ENCODE peak calls at places on chromosomes 12 and 14, in ten cellular contexts. I, N, O, D, T, R, S, Q, Y and F are unnamed samples.

GRCh38 chr12:85188609-85189008 is 91.4 kb upstream of the ALX1 start:
- DNase-seq in I (no peak), N (no peak), O (no peak), D (no peak), T (no peak), R (no peak), S (no peak), Q (no peak), Y (no peak), F (no peak)

GRCh38 chr12:70227911-70228310 is 15.3 kb upstream of the CNOT2 start:
- DNase-seq in I (no peak), N (peak), O (no peak), D (no peak), T (no peak), R (no peak), S (no peak), Q (no peak), Y (no peak), F (no peak)

GRCh38 chr12:52518574-52519469 is 1.4 kb downstream of the KRT5 start:
- DNase-seq in I (no peak), N (no peak), O (no peak), D (no peak), T (no peak), R (no peak), S (no peak), Q (no peak), Y (no peak), F (no peak)

GRCh38 chr12:67545298-67545697 is 103.2 kb upstream of the DYRK2 start:
- DNase-seq in I (no peak), N (no peak), O (no peak), D (no peak), T (no peak), R (no peak), S (no peak), Q (no peak), Y (no peak), F (no peak)

GRCh38 chr14:22598099-22598895 is at the start of gene ABHD4:
- DNase-seq in I (peak), N (no peak), O (peak), D (peak), T (peak), R (peak), S (no peak), Q (peak), Y (peak), F (peak)

GRCh38 chr14:30614155-30614554 is 8.0 kb upstream of the SCFD1 start:
- DNase-seq in I (no peak), N (no peak), O (no peak), D (no peak), T (no peak), R (no peak), S (no peak), Q (no peak), Y (no peak), F (no peak)

GRCh38 chr12:63093711-63094110 is 57.3 kb downstream of the AVPR1A start:
- DNase-seq in I (no peak), N (no peak), O (no peak), D (no peak), T (no peak), R (no peak), S (no peak), Q (no peak), Y (no peak), F (no peak)

GRCh38 chr14:73935666-73936065 is 14.2 kb downstream of the FAM161B start:
- DNase-seq in I (no peak), N (no peak), O (no peak), D (no peak), T (peak), R (peak), S (no peak), Q (no peak), Y (no peak), F (peak)

GRCh38 chr12:111330800-111331752 is 37.8 kb downstream of the PHETA1 start:
- DNase-seq in I (no peak), N (peak), O (no peak), D (no peak), T (peak), R (peak), S (peak), Q (peak), Y (no peak), F (peak)